ENCODE peak calls at places on chromosomes 13 and 19, in eight cellular contexts. A is heart left ventricle; M is effector memory CD4-positive, alpha-beta T cell; P is right lobe of liver; J is prostate gland; U is neural progenitor cell; V is psoas muscle; E is endodermal cell. C is an unnamed sample.

GRCh38 chr19:55447421-55448174 is 4.5 kb upstream of the SHISA7 start:
- DNase-seq in A (no peak), M (no peak), P (no peak), J (peak), U (peak), V (no peak), E (no peak), C (peak)

GRCh38 chr13:41017153-41017552 is 2.0 kb downstream of the ELF1 start:
- DNase-seq in A (no peak), M (peak), P (no peak), J (peak), U (no peak), V (no peak), E (no peak), C (no peak)

GRCh38 chr19:33462112-33462726 is 59.4 kb downstream of the PEPD start:
- DNase-seq in A (no peak), M (no peak), P (peak), J (no peak), U (no peak), V (no peak), E (peak), C (no peak)

GRCh38 chr13:89749888-89750287 is 1597.6 kb upstream of the MIR17HG start:
- DNase-seq in A (no peak), M (no peak), P (no peak), J (no peak), U (no peak), V (no peak), E (no peak), C (peak)

GRCh38 chr13:101467415-101467814 is 14.9 kb downstream of the ITGBL1 start:
- DNase-seq in A (no peak), M (no peak), P (no peak), J (no peak), U (no peak), V (no peak), E (no peak), C (no peak)

GRCh38 chr13:54110597-54110996 is 1082.0 kb downstream of the OLFM4 start:
- DNase-seq in A (no peak), M (no peak), P (no peak), J (no peak), U (no peak), V (no peak), E (no peak), C (no peak)

GRCh38 chr19:49338023-49338677 is 2.9 kb downstream of the CD37 start:
- DNase-seq in A (no peak), M (no peak), P (no peak), J (no peak), U (peak), V (no peak), E (peak), C (no peak)

GRCh38 chr13:81051873-81052272 is 710.9 kb upstream of the SPRY2 start:
- DNase-seq in A (no peak), M (no peak), P (no peak), J (no peak), U (peak), V (no peak), E (no peak), C (no peak)

GRCh38 chr19:9431475-9431874 is 3.9 kb downstream of the ZNF266 start:
- DNase-seq in A (no peak), M (no peak), P (no peak), J (no peak), U (peak), V (no peak), E (peak), C (peak)

GRCh38 chr13:98300956-98301641 is 124.0 kb upstream of the RNF113B start:
- DNase-seq in A (no peak), M (no peak), P (no peak), J (peak), U (no peak), V (no peak), E (no peak), C (peak)

GRCh38 chr13:100666124-100666523 is 8.5 kb downstream of the TMTC4 start:
- DNase-seq in A (no peak), M (no peak), P (no peak), J (no peak), U (no peak), V (no peak), E (no peak), C (no peak)

GRCh38 chr13:39311619-39312018 is 273.4 kb downstream of the NHLRC3 start:
- DNase-seq in A (peak), M (no peak), P (no peak), J (peak), U (no peak), V (no peak), E (no peak), C (no peak)

GRCh38 chr19:13850910-13851753 is 25.8 kb upstream of the NANOS3 start:
- DNase-seq in A (peak), M (peak), P (no peak), J (peak), U (no peak), V (peak), E (peak), C (no peak)
- H3K27ac ChIP-seq in A (peak), M (peak), P (peak), J (peak), U (no peak), V (peak), E (peak), C (peak)

DNA sequence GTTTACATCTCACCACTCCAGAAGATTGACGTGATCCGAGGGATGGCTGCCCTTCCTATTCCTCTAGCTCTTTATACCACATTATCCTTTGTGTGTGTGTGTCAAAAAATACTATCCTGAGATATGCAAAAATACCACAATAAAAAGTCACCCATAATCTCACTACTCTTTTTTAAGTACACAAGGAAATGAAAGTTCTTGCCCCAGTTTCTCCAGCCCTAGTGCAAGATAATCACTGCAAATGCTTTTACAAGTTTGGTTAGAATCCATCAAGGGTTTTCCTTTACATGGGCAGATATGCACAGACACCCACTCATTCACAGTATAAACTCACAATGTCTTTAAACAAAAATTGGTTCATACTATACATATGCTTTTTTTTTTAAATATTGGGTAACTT is 89.3 kb downstream of the DIAPH3 start:
- DNase-seq in A (no peak), M (no peak), P (no peak), J (no peak), U (no peak), V (no peak), E (no peak), C (no peak)
- H3K27ac ChIP-seq in A (no peak), M (no peak), P (no peak), J (no peak), U (no peak), V (no peak), E (no peak), C (no peak)

GRCh38 chr13:24672141-24673132 is 7.8 kb upstream of the ATP12A start:
- DNase-seq in A (no peak), M (no peak), P (no peak), J (no peak), U (no peak), V (no peak), E (peak), C (no peak)
- H3K27ac ChIP-seq in A (no peak), M (no peak), P (no peak), J (no peak), U (no peak), V (no peak), E (no peak), C (peak)

GRCh38 chr19:4413588-4413987 is 11.1 kb downstream of the CHAF1A start:
- DNase-seq in A (no peak), M (no peak), P (no peak), J (no peak), U (no peak), V (no peak), E (no peak), C (no peak)

GRCh38 chr19:4414144-4414799 is 11.8 kb downstream of the CHAF1A start:
- DNase-seq in A (no peak), M (no peak), P (no peak), J (no peak), U (no peak), V (no peak), E (no peak), C (no peak)

GRCh38 chr19:4406626-4407025 is 4.2 kb downstream of the CHAF1A start:
- DNase-seq in A (no peak), M (no peak), P (no peak), J (no peak), U (no peak), V (no peak), E (peak), C (no peak)

GRCh38 chr19:4405977-4406376 is 3.5 kb downstream of the CHAF1A start:
- DNase-seq in A (no peak), M (no peak), P (no peak), J (no peak), U (no peak), V (no peak), E (peak), C (no peak)

DNA sequence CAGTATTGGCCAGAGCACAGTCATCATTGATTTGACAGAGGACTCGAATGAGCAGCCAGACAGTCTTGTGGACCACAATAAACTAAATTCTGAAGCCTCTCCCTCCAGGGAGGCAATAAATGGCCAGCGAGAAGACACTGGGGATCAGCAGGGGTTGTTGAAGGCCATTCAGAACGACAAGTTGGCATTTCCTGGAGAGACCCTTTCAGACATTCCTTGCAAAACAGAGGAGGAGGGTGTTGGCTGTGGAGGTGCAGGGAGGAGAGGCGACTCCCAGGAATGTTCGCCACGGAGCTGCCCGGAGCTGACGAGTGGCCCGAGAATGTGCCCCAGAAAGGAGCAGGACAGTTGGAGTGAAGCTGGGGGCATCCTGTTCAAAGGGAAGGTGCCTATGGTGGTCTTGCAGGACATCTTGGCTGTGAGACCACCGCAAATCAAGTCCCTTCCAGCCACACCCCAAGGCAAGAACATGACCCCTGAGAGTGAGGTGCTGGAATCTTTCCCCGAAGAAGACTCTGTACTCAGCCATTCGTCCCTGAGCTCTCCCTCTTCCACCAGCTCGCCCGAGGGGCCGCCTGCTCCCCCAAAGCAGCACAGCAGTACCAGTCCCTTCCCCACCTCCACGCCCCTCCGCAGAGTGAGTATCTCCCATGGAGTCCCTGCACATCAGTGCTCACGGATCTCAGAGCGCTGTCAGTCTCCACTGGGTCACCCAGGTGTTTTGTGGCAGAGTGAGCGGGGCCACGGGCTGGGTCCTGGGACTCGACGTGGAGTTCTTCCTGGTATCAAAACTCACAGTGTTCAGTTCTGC is 6.9 kb downstream of the CHAF1A start:
- DNase-seq in A (no peak), M (no peak), P (no peak), J (no peak), U (no peak), V (no peak), E (peak), C (no peak)
- H3K27ac ChIP-seq in A (no peak), M (no peak), P (no peak), J (no peak), U (no peak), V (no peak), E (peak), C (no peak)

GRCh38 chr13:59754411-59754810 is 409.3 kb downstream of the DIAPH3 start:
- DNase-seq in A (no peak), M (no peak), P (no peak), J (no peak), U (no peak), V (no peak), E (no peak), C (no peak)

GRCh38 chr13:59747529-59747928 is 416.2 kb downstream of the DIAPH3 start:
- DNase-seq in A (no peak), M (no peak), P (no peak), J (no peak), U (peak), V (no peak), E (no peak), C (no peak)

GRCh38 chr13:59755647-59756290 is 408.0 kb downstream of the DIAPH3 start:
- DNase-seq in A (no peak), M (no peak), P (no peak), J (no peak), U (no peak), V (no peak), E (no peak), C (no peak)

GRCh38 chr13:59746291-59746962 is 417.3 kb downstream of the DIAPH3 start:
- DNase-seq in A (no peak), M (no peak), P (no peak), J (no peak), U (no peak), V (no peak), E (no peak), C (no peak)

GRCh38 chr13:59750860-59751259 is 412.9 kb downstream of the DIAPH3 start:
- DNase-seq in A (no peak), M (no peak), P (no peak), J (no peak), U (peak), V (no peak), E (peak), C (no peak)
- H3K27ac ChIP-seq in A (no peak), M (no peak), P (no peak), J (no peak), U (peak), V (no peak), E (peak), C (no peak)

DNA sequence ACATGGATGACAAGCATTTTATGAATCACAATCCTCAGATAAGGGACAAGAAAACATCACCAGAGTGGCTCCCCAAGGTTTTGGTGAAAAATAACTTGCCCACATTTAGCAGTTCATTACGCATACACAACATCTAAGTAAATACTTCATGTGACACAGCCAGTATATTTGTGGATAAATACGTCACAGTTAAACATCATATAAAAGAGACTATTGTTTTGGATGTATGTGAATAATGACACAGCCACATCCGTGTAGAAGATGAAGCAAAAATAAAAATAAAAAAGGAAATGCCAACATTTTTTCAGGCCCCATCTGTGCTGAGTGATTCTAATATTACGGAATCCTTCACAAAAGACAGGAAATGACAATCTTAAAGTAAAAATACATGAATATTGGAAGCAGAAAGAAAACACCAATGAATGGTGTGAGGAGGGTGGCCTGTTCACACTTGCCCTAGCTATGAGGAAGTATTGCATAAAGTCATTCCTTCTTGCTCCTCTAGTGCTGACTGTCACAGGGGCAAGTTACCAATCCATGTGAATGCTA is 457.1 kb downstream of the KLF12 start:
- DNase-seq in A (no peak), M (no peak), P (no peak), J (peak), U (no peak), V (no peak), E (no peak), C (peak)
- H3K27ac ChIP-seq in A (no peak), M (no peak), P (no peak), J (peak), U (no peak), V (no peak), E (no peak), C (peak)

GRCh38 chr19:40225440-40226305 is 816 bp downstream of the CCNP start:
- DNase-seq in A (no peak), M (no peak), P (no peak), J (no peak), U (no peak), V (no peak), E (no peak), C (no peak)
- H3K27ac ChIP-seq in A (no peak), M (no peak), P (peak), J (no peak), U (no peak), V (no peak), E (no peak), C (no peak)

C was measured in epithelial cell of prostate.